ENCODE peak calls at places on chromosomes 2 and 18, in four cellular contexts. M, O, Y and J are unnamed samples.

GRCh38 chr2:121210691-121211090 is 74.3 kb downstream of the TFCP2L1 start:
- DNase-seq in M (no peak), Y (no peak), O (no peak), J (no peak)

GRCh38 chr2:130336877-130337734 is 5.6 kb upstream of the IMP4 start:
- DNase-seq in O (peak; percentile 68), Y (peak; percentile 71), M (peak; percentile 86), J (peak; percentile 96)

GRCh38 chr18:24126155-24126947 is 12.5 kb upstream of the CABYR start:
- DNase-seq in O (peak; percentile 40), M (no peak), Y (no peak), J (no peak)

GRCh38 chr2:161436411-161436810 is 20.3 kb downstream of the TBR1 start:
- DNase-seq in O (peak; percentile 94), Y (no peak), M (no peak), J (no peak)

GRCh38 chr2:937530-937929 is 13.1 kb upstream of the SNTG2 start:
- DNase-seq in Y (no peak), M (no peak), O (no peak), J (peak; percentile 40)

GRCh38 chr2:74959106-74959751 is 786 bp downstream of the POLE4 start:
- DNase-seq in O (no peak), M (no peak), Y (peak; percentile 17), J (no peak)

GRCh38 chr2:189674374-189675112 is at the start of gene ANKAR:
- DNase-seq in O (peak; percentile 90), Y (peak; percentile 90), M (peak; percentile 90), J (peak; percentile 97)

GRCh38 chr2:148967484-148967883 is 71.0 kb upstream of the LYPD6B start:
- DNase-seq in Y (no peak), O (no peak), M (no peak), J (no peak)

GRCh38 chr18:48358868-48359267 is 50.3 kb downstream of the ZBTB7C start:
- DNase-seq in O (no peak), M (no peak), Y (no peak), J (no peak)

GRCh38 chr18:74040459-74041332 is 106.9 kb downstream of the FBXO15 start:
- DNase-seq in Y (no peak), O (no peak), M (peak; percentile 70), J (peak; percentile 92)

GRCh38 chr2:27255660-27256059 is 7.2 kb downstream of the SLC30A3 start:
- DNase-seq in M (no peak), O (peak; percentile 35), Y (no peak), J (no peak)

GRCh38 chr2:226760412-226761194 is 39.0 kb downstream of the IRS1 start:
- DNase-seq in Y (no peak), M (no peak), O (peak; percentile 94), J (no peak)

GRCh38 chr2:45895477-45895876 is 244.0 kb downstream of the PRKCE start:
- DNase-seq in O (peak; percentile 82), Y (no peak), M (no peak), J (no peak)

GRCh38 chr2:98311771-98312545 is 34.3 kb upstream of the CNGA3 start:
- DNase-seq in M (no peak), Y (no peak), O (no peak), J (peak; percentile 82)
- TF ChIP-seq CTCF in M (no peak), Y (no peak), O (no peak), J (peak; percentile 61)

GRCh38 chr18:43692291-43692690 is 415.0 kb upstream of the SYT4 start:
- DNase-seq in Y (no peak), O (peak; percentile 89), M (no peak), J (no peak)
- TF ChIP-seq CTCF in Y (no peak), O (no peak), M (no peak), J (no peak)

GRCh38 chr2:157077753-157078152 is 179.8 kb upstream of the GALNT5 start:
- DNase-seq in O (no peak), M (no peak), Y (no peak), J (no peak)

GRCh38 chr2:157087373-157088005 is 170.0 kb upstream of the GALNT5 start:
- DNase-seq in Y (no peak), O (peak; percentile 45), M (no peak), J (no peak)

GRCh38 chr2:157082950-157083349 is 174.6 kb upstream of the GALNT5 start:
- DNase-seq in M (no peak), Y (no peak), O (no peak), J (no peak)
- TF ChIP-seq CTCF in M (no peak), Y (no peak), O (no peak), J (no peak)

DNA sequence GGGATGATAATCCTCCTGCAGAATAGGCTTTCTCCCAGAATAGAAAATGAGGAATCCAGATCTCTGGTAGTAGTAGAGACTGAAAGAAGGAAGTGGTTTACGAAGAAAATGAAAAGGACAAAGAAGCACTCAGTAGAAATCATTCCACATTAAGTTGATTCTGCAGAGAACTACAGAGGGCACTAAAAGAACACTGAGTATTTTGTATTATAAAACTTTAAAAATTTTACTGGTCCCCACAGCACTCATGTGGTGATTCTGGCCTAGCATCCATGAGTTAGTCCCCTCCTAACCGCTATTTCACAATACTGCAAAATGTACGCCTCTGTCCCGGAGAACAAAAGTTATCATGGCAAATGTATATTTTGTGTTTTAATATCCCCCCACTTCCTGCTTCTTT is 42.9 kb upstream of the SLC35F5 start:
- DNase-seq in Y (no peak), M (no peak), O (no peak), J (no peak)
- TF ChIP-seq CTCF in Y (no peak), M (no peak), O (no peak), J (no peak)